ENCODE peak calls at places on chromosomes 2 and 18, in six cellular contexts. C is fibroblast of pulmonary artery, Y is epithelial cell of esophagus, H is endothelial cell, E is HFF-Myc, O is H1. U is an unnamed sample.
A peak's percentile ranks its signal among the peaks of the same experiment; 100 is the strongest.

GRCh38 chr2:7203056-7203467 is 285.9 kb downstream of the RNF144A start:
- DNase-seq in C (peak; percentile 65), Y (peak; percentile 53), H (peak; percentile 63), E (peak; percentile 42), O (no peak), U (peak; percentile 66)

GRCh38 chr2:161418715-161419337 is 2.7 kb downstream of the TBR1 start:
- DNase-seq in C (no peak), Y (no peak), H (peak; percentile 66), E (no peak), O (no peak), U (peak; percentile 36)

GRCh38 chr2:161990741-161991140 is 83.3 kb downstream of the DPP4 start:
- DNase-seq in C (peak; percentile 94), Y (peak; percentile 84), H (no peak), E (peak; percentile 69), O (no peak), U (no peak)

GRCh38 chr2:20509766-20510490 is 63.1 kb downstream of the RHOB start:
- DNase-seq in C (peak; percentile 13), Y (peak; percentile 93), H (no peak), E (no peak), O (peak; percentile 31), U (no peak)

GRCh38 chr2:40450066-40450841 is 1.6 kb downstream of the SLC8A1 start:
- DNase-seq in C (peak; percentile 30), Y (peak; percentile 21), H (no peak), E (no peak), O (no peak), U (no peak)

GRCh38 chr2:120961396-120961795 is 225.7 kb downstream of the GLI2 start:
- DNase-seq in C (no peak), Y (no peak), H (no peak), E (no peak), O (no peak), U (no peak)

GRCh38 chr2:142682528-142682927 is 194.9 kb upstream of the KYNU start:
- DNase-seq in C (peak; percentile 45), Y (peak; percentile 47), H (no peak), E (no peak), O (no peak), U (no peak)

GRCh38 chr18:70322928-70323327 is 34.1 kb downstream of the SOCS6 start:
- DNase-seq in C (peak; percentile 35), Y (peak; percentile 70), H (no peak), E (no peak), O (no peak), U (no peak)

GRCh38 chr2:28663359-28663758 is 88.3 kb upstream of the PPP1CB start:
- DNase-seq in C (peak; percentile 67), Y (peak; percentile 40), H (no peak), E (no peak), O (no peak), U (no peak)

GRCh38 chr2:28401411-28401810 is 8.8 kb downstream of the FOSL2 start:
- DNase-seq in C (no peak), Y (no peak), H (no peak), E (no peak), O (no peak), U (no peak)

GRCh38 chr2:177397501-177398289 is 5.1 kb downstream of the AGPS start:
- DNase-seq in C (peak; percentile 82), Y (peak; percentile 58), H (no peak), E (peak; percentile 71), O (no peak), U (no peak)

GRCh38 chr2:113208995-113209868 is 35.5 kb downstream of the PSD4 start:
- DNase-seq in C (no peak), Y (no peak), H (no peak), E (no peak), O (no peak), U (no peak)

GRCh38 chr2:172046080-172046678 is 39.1 kb upstream of the DLX1 start:
- DNase-seq in C (no peak), Y (no peak), H (no peak), E (no peak), O (no peak), U (no peak)

GRCh38 chr2:189203177-189203799 is 23.7 kb upstream of the COL5A2 start:
- DNase-seq in C (no peak), Y (no peak), H (no peak), E (no peak), O (no peak), U (no peak)

GRCh38 chr2:83650156-83650555 is 808.9 kb downstream of the SUCLG1 start:
- DNase-seq in C (no peak), Y (no peak), H (no peak), E (no peak), O (no peak), U (no peak)

DNA sequence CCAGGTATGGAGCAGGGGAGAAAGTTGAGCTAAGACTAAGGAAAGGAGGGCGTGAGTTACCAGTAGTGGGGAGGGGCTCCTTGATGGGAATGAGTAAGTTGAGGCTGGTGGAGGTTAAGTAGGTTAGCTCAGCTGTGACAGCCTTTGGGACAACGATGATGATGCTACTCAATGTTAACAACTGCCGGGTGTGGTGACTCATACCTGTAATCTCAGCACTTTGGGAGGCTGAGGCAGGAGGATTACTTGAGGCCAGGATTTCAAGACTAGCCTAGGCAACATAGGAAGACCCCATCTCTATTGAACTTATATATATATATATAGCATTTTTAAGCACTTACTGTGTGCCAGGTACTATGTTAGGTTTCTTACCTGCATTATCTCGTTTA is 48.4 kb downstream of the HK2 start:
- DNase-seq in C (no peak), Y (no peak), H (no peak), E (no peak), O (no peak), U (no peak)
- TF ChIP-seq CTCF in C (no peak), Y (no peak), H (no peak), E (no peak), O (no peak), U (no peak)

GRCh38 chr2:215839309-215839708 is 174.0 kb downstream of the MREG start:
- DNase-seq in C (no peak), Y (no peak), H (no peak), E (no peak), O (no peak), U (no peak)

GRCh38 chr2:215841175-215841816 is 172.1 kb downstream of the MREG start:
- DNase-seq in C (no peak), Y (no peak), H (no peak), E (peak; percentile 39), O (no peak), U (peak; percentile 22)

GRCh38 chr2:215836881-215837280 is 176.5 kb downstream of the MREG start:
- DNase-seq in C (no peak), Y (no peak), H (no peak), E (no peak), O (no peak), U (no peak)

GRCh38 chr2:215843579-215843978 is 169.8 kb downstream of the MREG start:
- DNase-seq in C (peak; percentile 74), Y (peak; percentile 96), H (no peak), E (peak; percentile 62), O (no peak), U (no peak)

DNA sequence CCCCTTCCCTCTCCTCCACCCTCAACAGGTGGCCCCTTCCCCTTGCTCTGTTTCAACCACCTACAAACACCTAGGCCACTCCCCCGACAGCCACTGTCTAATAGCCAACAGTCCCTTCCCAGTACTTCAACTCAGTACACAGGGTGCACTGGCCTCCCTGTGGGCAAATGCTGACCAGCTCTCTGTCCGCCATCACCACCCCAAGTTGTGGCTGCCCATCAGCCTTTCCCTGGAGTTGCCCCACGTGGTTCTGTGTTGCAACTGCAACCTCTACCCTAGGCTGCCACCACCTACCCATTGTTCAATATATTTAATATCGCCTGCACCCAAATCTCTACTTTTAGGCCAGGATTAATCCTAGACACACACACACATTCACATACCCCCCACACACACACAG is 173.5 kb downstream of the MREG start:
- DNase-seq in C (no peak), Y (no peak), H (no peak), E (no peak), O (no peak), U (no peak)
- TF ChIP-seq CTCF in C (no peak), Y (no peak), H (no peak), E (no peak), O (peak; percentile 37), U (no peak)

DNA sequence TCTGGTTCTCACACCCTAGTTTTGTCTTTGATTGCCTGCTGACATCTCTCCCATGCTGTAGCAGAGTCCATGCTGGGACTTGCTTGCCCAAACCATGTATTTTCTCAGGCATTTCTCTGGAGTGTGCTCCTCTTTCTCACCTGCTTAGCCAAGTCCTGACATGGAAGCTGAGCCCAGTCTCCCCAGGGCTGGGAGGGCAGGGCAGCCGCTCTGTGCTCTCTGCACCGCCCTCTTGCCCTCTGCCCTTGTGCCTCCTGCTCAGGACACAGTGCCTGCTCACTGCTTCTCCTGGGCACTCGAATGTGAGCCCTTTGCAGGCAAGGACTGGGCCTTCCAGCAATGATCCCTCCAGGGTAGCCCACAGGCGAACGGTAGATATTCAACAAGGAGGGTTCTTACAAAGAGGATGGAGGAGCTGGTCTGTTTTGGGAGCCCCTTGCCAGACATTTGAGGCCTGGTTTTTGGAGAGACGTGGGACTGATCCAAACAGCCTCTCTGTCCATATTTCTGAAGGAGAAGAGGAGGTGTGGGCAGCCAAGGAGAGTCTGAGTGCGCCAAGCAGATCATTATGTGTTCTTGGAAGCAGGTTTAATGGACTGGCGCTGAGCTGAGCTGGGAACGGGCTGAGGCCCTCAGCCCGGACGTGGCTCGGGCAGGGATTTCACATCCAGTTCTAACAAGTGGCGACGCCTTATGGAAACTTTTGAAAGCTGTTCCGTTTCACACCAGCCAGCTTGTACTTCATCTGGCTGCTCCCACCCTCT is 4.0 kb downstream of the SLC14A2 start:
- DNase-seq in C (no peak), Y (peak; percentile 35), H (no peak), E (no peak), O (no peak), U (no peak)
- TF ChIP-seq CTCF in C (no peak), Y (no peak), H (no peak), E (no peak), O (no peak), U (no peak)

GRCh38 chr2:219440388-219441256 is 6.0 kb downstream of the SPEG start:
- DNase-seq in C (no peak), Y (peak; percentile 42), H (no peak), E (no peak), O (no peak), U (no peak)

GRCh38 chr2:219443697-219444023 is 9.0 kb downstream of the SPEG start:
- DNase-seq in C (no peak), Y (no peak), H (no peak), E (no peak), O (no peak), U (no peak)

GRCh38 chr2:219443016-219443696 is 8.5 kb downstream of the SPEG start:
- DNase-seq in C (no peak), Y (no peak), H (no peak), E (no peak), O (no peak), U (no peak)

GRCh38 chr2:219441451-219442205 is 7.0 kb downstream of the SPEG start:
- DNase-seq in C (peak; percentile 46), Y (peak; percentile 44), H (no peak), E (no peak), O (no peak), U (no peak)

DNA sequence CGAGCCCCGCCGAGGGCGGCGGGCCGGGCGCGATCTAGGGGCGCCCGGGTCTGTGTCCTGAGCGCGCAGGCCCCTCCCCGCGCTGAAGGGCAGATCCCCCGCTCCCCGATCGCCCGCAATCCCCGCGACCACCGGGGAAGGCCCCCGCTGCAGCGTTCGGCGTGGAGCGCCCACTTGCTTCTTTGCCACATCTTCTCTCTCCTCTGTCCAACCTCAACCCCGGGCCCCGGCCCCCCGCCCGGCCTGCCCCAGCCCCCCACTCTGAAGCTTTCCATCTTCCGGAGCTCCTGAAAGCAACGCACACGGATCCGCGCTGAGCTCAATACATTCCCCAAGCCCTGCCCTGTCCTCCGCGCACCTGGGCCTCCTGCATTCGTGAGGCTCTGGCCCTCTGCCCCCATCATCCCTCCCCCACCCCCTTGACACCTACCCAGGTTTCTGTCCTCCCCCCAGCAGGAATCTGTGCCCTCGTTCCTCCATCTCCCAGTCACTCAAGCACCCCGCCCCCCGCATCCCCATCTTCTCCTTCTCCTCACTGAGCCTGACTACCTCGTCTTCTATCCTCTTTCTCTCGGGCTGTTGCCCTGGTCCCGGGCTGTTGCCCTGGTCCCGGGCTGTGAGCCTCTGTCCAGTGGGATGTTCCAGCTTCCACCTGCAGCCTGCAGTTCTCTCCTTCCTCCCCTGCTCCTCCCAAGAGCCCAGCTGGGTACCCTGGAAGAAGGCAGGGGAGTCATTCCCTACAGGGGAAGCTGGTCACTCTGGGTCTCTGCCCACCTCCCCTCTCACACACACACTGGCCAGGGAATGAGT is 7.8 kb downstream of the SPEG start:
- DNase-seq in C (no peak), Y (no peak), H (no peak), E (no peak), O (no peak), U (no peak)
- TF ChIP-seq CTCF in C (no peak), Y (no peak), H (no peak), E (no peak), O (no peak), U (no peak)